ENCODE peak calls at places on chromosomes 5 and 9, in five cellular contexts. H is GM12878, V is ascending aorta, S is tibial artery, B is left lung. G is an unnamed sample.

GRCh38 chr9:107637421-107638420 is 148.2 kb upstream of the KLF4 start:
- DNase-seq in B (peak; percentile 88), V (peak; percentile 98), H (no peak), S (peak; percentile 97), G (peak; percentile 63)

GRCh38 chr9:133944746-133945135 is 47.4 kb downstream of the VAV2 start:
- DNase-seq in H (no peak), V (no peak), B (peak; percentile 67), S (no peak), G (peak; percentile 63)

GRCh38 chr9:83520292-83520691 is 17.9 kb downstream of the FRMD3 start:
- DNase-seq in B (no peak), S (no peak), V (no peak), H (no peak), G (no peak)

GRCh38 chr5:142472306-142472951 is 147.6 kb upstream of the SPRY4 start:
- DNase-seq in S (no peak), B (no peak), H (no peak), V (no peak), G (no peak)

GRCh38 chr9:28234899-28235277 is 661.6 kb upstream of the C9orf72 start:
- DNase-seq in H (no peak), V (no peak), S (no peak), B (no peak), G (no peak)

GRCh38 chr5:169439362-169439761 is 138.4 kb upstream of the SLIT3 start:
- DNase-seq in B (no peak), S (no peak), H (no peak), V (no peak), G (no peak)

GRCh38 chr9:113910036-113910639 is 34.0 kb downstream of the ZNF618 start:
- DNase-seq in H (no peak), S (no peak), V (no peak), B (no peak), G (peak; percentile 89)

GRCh38 chr9:127049044-127049443 is 73.4 kb downstream of the ANGPTL2 start:
- DNase-seq in V (peak; percentile 76), B (no peak), H (peak; percentile 69), S (peak; percentile 71), G (no peak)

GRCh38 chr9:97045300-97045699 is 6.4 kb upstream of the CTSV start:
- DNase-seq in S (no peak), B (no peak), H (no peak), V (no peak), G (no peak)

GRCh38 chr5:65474129-65474711 is 7.5 kb downstream of the ADAMTS6 start:
- DNase-seq in B (no peak), V (no peak), S (no peak), H (no peak), G (no peak)

GRCh38 chr5:135263022-135263668 is 135.9 kb downstream of the MACROH2A1 start:
- DNase-seq in V (no peak), S (no peak), H (no peak), B (peak; percentile 23), G (no peak)

GRCh38 chr5:177071671-177072385 is 14.9 kb upstream of the FGFR4 start:
- DNase-seq in S (no peak), H (peak; percentile 56), B (no peak), V (peak; percentile 81), G (peak; percentile 59)

GRCh38 chr9:133969681-133970580 is 22.2 kb downstream of the VAV2 start:
- DNase-seq in H (no peak), B (peak; percentile 75), V (no peak), S (no peak), G (peak; percentile 37)

GRCh38 chr9:99085949-99086948 is 18.7 kb upstream of the TGFBR1 start:
- DNase-seq in B (no peak), H (no peak), S (peak; percentile 76), V (peak; percentile 76), G (no peak)

GRCh38 chr5:115542651-115543364 is 1.8 kb downstream of the FEM1C start:
- DNase-seq in S (no peak), V (no peak), B (no peak), H (no peak), G (no peak)

GRCh38 chr5:115541586-115541985 is 3.0 kb downstream of the FEM1C start:
- DNase-seq in V (no peak), S (no peak), H (no peak), B (no peak), G (no peak)

GRCh38 chr5:115543931-115544370 is 624 bp downstream of the FEM1C start:
- DNase-seq in H (no peak), V (peak; percentile 73), S (peak; percentile 78), B (peak; percentile 81), G (peak; percentile 31)

GRCh38 chr5:115543365-115543700 is 1.2 kb downstream of the FEM1C start:
- DNase-seq in B (no peak), H (no peak), V (no peak), S (no peak), G (no peak)

GRCh38 chr5:115542076-115542475 is 2.5 kb downstream of the FEM1C start:
- DNase-seq in V (no peak), H (no peak), B (no peak), S (no peak), G (no peak)
- H3K4me3 ChIP-seq in V (peak overlapping the region; percentile 75), H (peak overlapping the region; percentile 81), B (peak overlapping the region; percentile 69), S (peak overlapping the region; percentile 98), G (peak overlapping the region; percentile 73)

GRCh38 chr5:149735066-149735465 is 5.0 kb downstream of the PPARGC1B start:
- DNase-seq in V (no peak), S (no peak), B (no peak), H (no peak), G (no peak)

GRCh38 chr5:149740341-149740740 is 10.2 kb downstream of the PPARGC1B start:
- DNase-seq in B (no peak), V (no peak), S (no peak), H (no peak), G (no peak)

GRCh38 chr5:149739371-149739770 is 9.3 kb downstream of the PPARGC1B start:
- DNase-seq in V (no peak), H (no peak), S (no peak), B (no peak), G (no peak)

GRCh38 chr5:149740866-149741459 is 10.9 kb downstream of the PPARGC1B start:
- DNase-seq in H (no peak), B (no peak), V (no peak), S (no peak), G (no peak)

GRCh38 chr5:149737355-149737754 is 7.2 kb downstream of the PPARGC1B start:
- DNase-seq in V (no peak), H (no peak), B (no peak), S (no peak), G (no peak)
- H3K36me3 ChIP-seq in V (no peaks in the 10 kb centered on the region), H (peaks cover 7% of the 10 kb centered on the region), B (no peaks in the 10 kb centered on the region), S (no peaks in the 10 kb centered on the region), G (no peaks in the 10 kb centered on the region)

GRCh38 chr5:106875591-106876297 is 795.0 kb downstream of the EFNA5 start:
- DNase-seq in V (no peak), H (no peak), S (no peak), B (peak; percentile 61), G (peak; percentile 71)
- TF ChIP-seq CTCF in V (peak; percentile 38), H (peak; percentile 59), S (peak; percentile 53), B (peak; percentile 44), G (peak; percentile 53)

DNA sequence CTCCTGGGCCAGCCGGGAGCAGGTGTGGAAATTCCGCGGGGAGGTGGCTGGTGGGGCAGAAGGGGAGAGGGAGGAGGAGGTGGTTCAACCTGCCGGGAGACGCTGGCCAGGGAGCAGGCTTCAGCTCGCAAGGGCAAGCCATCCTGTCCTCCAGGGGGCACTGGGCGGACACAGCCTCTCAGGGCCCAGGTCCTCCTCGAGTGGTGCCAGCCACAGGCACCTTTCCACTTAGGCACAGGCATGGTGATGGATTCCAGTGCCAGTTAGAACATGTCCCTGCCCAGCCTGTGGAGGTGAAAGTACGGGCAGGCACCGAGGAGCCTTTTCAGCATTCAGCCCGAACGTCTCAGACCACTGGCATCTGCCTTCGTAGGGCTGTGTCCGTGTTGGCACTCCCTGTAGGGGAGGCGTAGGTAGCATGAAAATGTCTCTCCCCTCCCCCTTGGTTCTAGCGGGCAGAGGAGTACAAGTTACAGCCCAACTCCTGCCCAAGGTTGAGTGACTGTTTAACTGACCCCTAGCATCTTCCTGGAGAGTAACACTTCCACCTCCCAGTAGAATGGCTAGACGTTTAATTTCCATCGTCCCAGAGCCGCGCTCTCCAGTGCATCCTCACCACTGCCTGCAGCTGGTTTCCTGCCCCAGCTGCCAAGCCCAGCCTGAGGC is 48.9 kb downstream of the DAB2IP start:
- DNase-seq in V (peak; percentile 85), B (peak; percentile 87), S (peak; percentile 89), H (no peak), G (peak; percentile 80)
- H3K4me3 ChIP-seq in V (peak overlapping the region; percentile 72), B (peak overlapping the region; percentile 52), S (peak overlapping the region; percentile 49), H (no peak overlapping the region), G (peak overlapping the region; percentile 51)

GRCh38 chr5:36162810-36163486 is 11.0 kb downstream of the SKP2 start:
- DNase-seq in V (no peak), S (no peak), H (no peak), B (no peak), G (no peak)
- H3K36me3 ChIP-seq in V (peaks cover 60% of the 10 kb centered on the region), S (peaks cover 48% of the 10 kb centered on the region), H (peaks cover 5% of the 10 kb centered on the region), B (no peaks in the 10 kb centered on the region), G (no peaks in the 10 kb centered on the region)

G was measured in pancreas.